ENCODE peak calls at places on chromosomes 13 and 19, in seven cellular contexts. Y is CD8-positive, alpha-beta T cell; A is GM23338; K is AG10803; T is astrocyte of the spinal cord; O is A549; S is astrocyte of the cerebellum. R is an unnamed sample.
A peak's percentile ranks its signal among the peaks of the same experiment; 100 is the strongest.

GRCh38 chr13:111281751-111282311 is 38.6 kb upstream of the TEX29 start:
- DNase-seq in Y (no peak), A (no peak), K (peak; percentile 48), T (peak; percentile 73), O (no peak), S (no peak), R (peak; percentile 64)

GRCh38 chr19:32718286-32718685 is 1.3 kb upstream of the TDRD12 start:
- DNase-seq in Y (no peak), A (no peak), K (no peak), T (no peak), O (no peak), S (no peak), R (no peak)

GRCh38 chr19:19261350-19262189 is 11.5 kb downstream of the TM6SF2 start:
- DNase-seq in Y (no peak), A (peak; percentile 88), K (no peak), T (no peak), O (no peak), S (no peak), R (no peak)

GRCh38 chr19:6464070-6464873 is at the start of gene CRB3:
- DNase-seq in Y (peak; percentile 30), A (peak; percentile 99), K (no peak), T (no peak), O (peak; percentile 21), S (no peak), R (no peak)

GRCh38 chr13:50911051-50911690 is 1.6 kb downstream of the RNASEH2B start:
- DNase-seq in Y (no peak), A (no peak), K (peak; percentile 12), T (no peak), O (no peak), S (no peak), R (peak; percentile 64)

GRCh38 chr19:52307275-52307674 is 10.3 kb downstream of the ZNF480 start:
- DNase-seq in Y (no peak), A (peak; percentile 58), K (peak; percentile 12), T (peak; percentile 43), O (peak; percentile 72), S (no peak), R (peak; percentile 30)

GRCh38 chr19:30070970-30071632 is 129.1 kb downstream of the URI1 start:
- DNase-seq in Y (no peak), A (no peak), K (no peak), T (no peak), O (no peak), S (no peak), R (no peak)

GRCh38 chr13:22061371-22061805 is 390.5 kb downstream of the FGF9 start:
- DNase-seq in Y (peak; percentile 20), A (peak; percentile 30), K (no peak), T (no peak), O (no peak), S (no peak), R (no peak)

GRCh38 chr19:57954996-57955395 is 7.5 kb upstream of the ZNF256 start:
- DNase-seq in Y (no peak), A (no peak), K (no peak), T (no peak), O (no peak), S (no peak), R (no peak)

GRCh38 chr13:111327701-111328100 is 7.3 kb downstream of the TEX29 start:
- DNase-seq in Y (no peak), A (no peak), K (no peak), T (no peak), O (no peak), S (no peak), R (no peak)

GRCh38 chr19:43779147-43779819 is 1.5 kb downstream of the KCNN4 start:
- DNase-seq in Y (no peak), A (no peak), K (no peak), T (no peak), O (no peak), S (no peak), R (no peak)

GRCh38 chr19:14563989-14564650 is 7.7 kb downstream of the NDUFB7 start:
- DNase-seq in Y (no peak), A (peak; percentile 94), K (no peak), T (peak; percentile 9), O (peak; percentile 79), S (no peak), R (peak; percentile 25)

GRCh38 chr13:91361755-91362271 is 14.3 kb downstream of the MIR17HG start:
- DNase-seq in Y (no peak), A (no peak), K (no peak), T (no peak), O (peak; percentile 9), S (no peak), R (no peak)

GRCh38 chr19:2546128-2547032 is 70.5 kb downstream of the GADD45B start:
- DNase-seq in Y (no peak), A (peak; percentile 81), K (no peak), T (peak; percentile 39), O (no peak), S (no peak), R (peak; percentile 32)

GRCh38 chr19:53809518-53810186 is 14.5 kb downstream of the NLRP12 start:
- DNase-seq in Y (no peak), A (peak; percentile 82), K (no peak), T (no peak), O (peak; percentile 64), S (no peak), R (no peak)

GRCh38 chr13:85693889-85694511 is 105.2 kb downstream of the SLITRK6 start:
- DNase-seq in Y (no peak), A (peak; percentile 14), K (no peak), T (no peak), O (peak; percentile 64), S (no peak), R (no peak)

GRCh38 chr19:2455481-2456300 is 1.1 kb downstream of the LMNB2 start:
- DNase-seq in Y (no peak), A (no peak), K (no peak), T (no peak), O (no peak), S (no peak), R (no peak)

GRCh38 chr19:55289117-55289796 is 5.5 kb downstream of the BRSK1 start:
- DNase-seq in Y (no peak), A (no peak), K (no peak), T (no peak), O (peak; percentile 51), S (no peak), R (no peak)

GRCh38 chr19:3253270-3253669 is 28.8 kb downstream of the CELF5 start:
- DNase-seq in Y (no peak), A (peak; percentile 43), K (no peak), T (no peak), O (peak; percentile 65), S (no peak), R (no peak)

GRCh38 chr19:47469719-47470118 is 2.0 kb downstream of the SLC8A2 start:
- DNase-seq in Y (no peak), A (no peak), K (no peak), T (no peak), O (no peak), S (no peak), R (no peak)

GRCh38 chr19:47470447-47471195 is 1.1 kb downstream of the SLC8A2 start:
- DNase-seq in Y (no peak), A (no peak), K (no peak), T (no peak), O (no peak), S (no peak), R (no peak)

GRCh38 chr19:47471381-47471732 is 336 bp downstream of the SLC8A2 start:
- DNase-seq in Y (no peak), A (no peak), K (no peak), T (no peak), O (no peak), S (no peak), R (no peak)

GRCh38 chr19:47473336-47473735 is 1.6 kb upstream of the SLC8A2 start:
- DNase-seq in Y (no peak), A (no peak), K (no peak), T (no peak), O (no peak), S (no peak), R (no peak)

DNA sequence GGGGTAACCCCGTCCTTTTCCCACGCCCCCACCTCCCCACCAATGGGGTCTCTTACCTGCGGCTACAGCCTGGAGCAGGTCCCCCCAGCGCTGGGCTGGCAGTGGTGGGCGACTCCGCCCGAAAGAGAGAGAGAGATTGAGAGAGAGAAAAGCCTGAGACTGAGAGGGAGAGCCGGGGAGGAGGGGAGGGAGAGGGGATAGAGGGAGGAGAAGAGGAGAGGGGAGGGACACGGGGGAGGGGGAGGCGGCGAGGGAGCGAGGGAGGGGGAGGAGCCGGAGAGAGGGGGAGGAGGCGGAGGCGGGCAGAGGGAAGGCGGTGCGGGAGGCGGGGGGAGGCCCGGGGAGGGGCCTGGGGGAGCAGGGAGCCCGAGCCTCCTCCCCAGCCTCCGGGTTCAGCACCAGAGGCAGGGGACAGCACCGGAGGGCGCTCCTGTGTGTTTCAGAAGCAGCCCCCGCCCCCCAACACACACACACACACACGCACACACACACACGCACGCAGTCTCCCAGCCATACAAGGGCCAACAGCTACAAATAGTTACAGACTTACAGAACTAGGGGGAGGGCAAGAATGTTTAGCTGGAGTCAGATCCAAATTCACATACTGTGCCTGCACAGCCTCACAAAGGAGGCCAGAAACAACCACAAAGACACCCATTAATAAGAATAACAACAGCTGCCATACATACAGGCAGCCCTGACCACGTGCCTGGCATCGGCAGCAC is at the start of gene SLC8A2:
- DNase-seq in Y (peak; percentile 41), A (peak; percentile 95), K (peak; percentile 73), T (peak; percentile 77), O (peak; percentile 76), S (peak; percentile 53), R (peak; percentile 81)
- H3K4me3 ChIP-seq in Y (no peak within 1 kb of the TSS), A (peak within 1 kb of the TSS; percentile 94), K (no peak within 1 kb of the TSS), T (no peak within 1 kb of the TSS), O (peak within 1 kb of the TSS; percentile 41), S (no peak within 1 kb of the TSS), R (no peak within 1 kb of the TSS)

DNA sequence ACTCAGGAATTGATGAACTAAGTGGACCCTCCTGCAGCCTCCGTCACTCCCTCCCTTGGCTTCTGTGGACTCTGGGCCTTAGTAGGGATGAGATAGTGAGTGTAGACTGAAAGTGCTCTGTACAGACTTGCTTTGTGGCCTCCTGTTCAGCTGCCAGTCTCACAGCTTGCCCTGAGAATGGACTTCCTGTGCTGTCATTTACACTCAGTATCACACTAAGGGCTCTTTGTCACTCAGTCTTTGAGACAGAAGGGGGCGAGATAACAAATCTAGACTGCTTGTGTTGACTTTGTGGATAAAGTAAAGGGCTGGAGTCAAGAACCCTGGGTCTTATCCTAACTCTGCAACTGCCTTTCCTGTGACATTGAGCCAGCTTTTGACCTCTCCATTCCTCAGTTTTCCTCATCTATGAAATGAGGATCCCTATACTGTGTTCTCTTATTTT is 21.0 kb upstream of the SPRY2 start:
- DNase-seq in Y (no peak), A (peak; percentile 60), K (no peak), T (no peak), O (peak; percentile 17), S (no peak), R (no peak)
- TF ChIP-seq CTCF in Y (no peak), A (peak; percentile 54), K (no peak), T (no peak), O (no peak), S (no peak), R (no peak)

DNA sequence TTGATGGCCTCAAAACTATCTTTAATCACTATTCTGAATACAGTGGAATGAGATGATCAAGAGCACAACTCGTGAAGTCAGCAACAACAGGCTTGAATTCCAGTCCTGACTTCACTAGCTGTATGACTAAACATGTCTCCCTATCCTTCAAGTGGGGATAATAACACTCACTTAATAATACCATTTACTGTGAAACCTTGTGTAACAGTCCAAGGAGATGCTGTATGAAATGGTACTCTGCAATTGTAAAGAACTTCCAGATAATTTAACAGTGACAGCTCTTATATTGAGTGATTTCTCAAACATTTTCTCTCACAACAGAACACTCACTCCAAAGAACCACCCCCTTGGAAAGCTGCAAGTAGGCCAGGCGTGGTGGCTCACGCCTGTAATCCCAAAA is 823.1 kb downstream of the DIAPH3 start:
- DNase-seq in Y (no peak), A (no peak), K (no peak), T (no peak), O (no peak), S (no peak), R (no peak)
- H3K4me3 ChIP-seq in Y (no peak overlapping the region), A (no peak overlapping the region), K (no peak overlapping the region), T (no peak overlapping the region), O (no peak overlapping the region), S (no peak overlapping the region), R (no peak overlapping the region)

GRCh38 chr13:72823081-72823480 is 41.1 kb downstream of the PIBF1 start:
- DNase-seq in Y (no peak), A (no peak), K (no peak), T (no peak), O (no peak), S (no peak), R (no peak)
- TF ChIP-seq CTCF in Y (no peak), A (no peak), K (no peak), T (no peak), O (no peak), S (no peak), R (no peak)